ENCODE peak calls at places on chromosomes 4 and X, in seven cellular contexts. U, O, V, R, Y, N and D are unnamed samples.

GRCh38 chr4:56049428-56050212 is 100.9 kb downstream of the CEP135 start:
- DNase-seq in U (no peak), O (no peak), V (peak), R (peak), Y (no peak), N (no peak), D (peak)

GRCh38 chr4:2962614-2963184 is 507 bp downstream of the NOP14 start:
- DNase-seq in U (peak), O (no peak), V (no peak), R (no peak), Y (no peak), N (no peak), D (peak)

GRCh38 chrX:110327336-110327735 is 9.5 kb upstream of the AMMECR1 start:
- DNase-seq in U (no peak), O (no peak), V (no peak), R (no peak), Y (no peak), N (no peak), D (no peak)

GRCh38 chr4:72136429-72136828 is 104.6 kb downstream of the NPFFR2 start:
- DNase-seq in U (no peak), O (no peak), V (no peak), R (no peak), Y (no peak), N (no peak), D (no peak)

GRCh38 chr4:63379750-63380522 is 1029.3 kb downstream of the TECRL start:
- DNase-seq in U (no peak), O (no peak), V (no peak), R (no peak), Y (no peak), N (no peak), D (no peak)

GRCh38 chr4:135434936-135435335 is 1233.3 kb upstream of the PABPC4L start:
- DNase-seq in U (no peak), O (no peak), V (no peak), R (no peak), Y (no peak), N (no peak), D (no peak)

GRCh38 chr4:75908555-75908954 is 6.3 kb upstream of the PPEF2 start:
- DNase-seq in U (no peak), O (no peak), V (no peak), R (no peak), Y (no peak), N (no peak), D (no peak)

GRCh38 chrX:69161786-69162349 is 3.4 kb downstream of the PJA1 start:
- DNase-seq in U (no peak), O (no peak), V (no peak), R (no peak), Y (no peak), N (no peak), D (no peak)

GRCh38 chr4:186557486-186557885 is 2.1 kb upstream of the MTNR1A start:
- DNase-seq in U (no peak), O (no peak), V (no peak), R (no peak), Y (no peak), N (no peak), D (no peak)

GRCh38 chr4:113147498-113148231 is 98.2 kb downstream of the ANK2 start:
- DNase-seq in U (no peak), O (no peak), V (no peak), R (no peak), Y (no peak), N (no peak), D (no peak)

GRCh38 chrX:73214366-73215094 is at the start of gene NAP1L2:
- DNase-seq in U (peak), O (peak), V (peak), R (no peak), Y (no peak), N (peak), D (no peak)

GRCh38 chrX:49878128-49878833 is 1.0 kb upstream of the USP27X start:
- DNase-seq in U (peak), O (no peak), V (no peak), R (no peak), Y (no peak), N (no peak), D (no peak)

GRCh38 chrX:23749576-23749975 is 6.5 kb upstream of the ACOT9 start:
- DNase-seq in U (no peak), O (no peak), V (no peak), R (no peak), Y (no peak), N (no peak), D (no peak)

GRCh38 chr4:102981005-102981404 is 38.5 kb downstream of the SLC9B1 start:
- DNase-seq in U (no peak), O (no peak), V (no peak), R (no peak), Y (no peak), N (no peak), D (no peak)

GRCh38 chr4:26238782-26239647 is 81.8 kb upstream of the RBPJ start:
- DNase-seq in U (no peak), O (no peak), V (no peak), R (peak), Y (no peak), N (no peak), D (no peak)

GRCh38 chr4:107060388-107060787 is 24.3 kb upstream of the DKK2 start:
- DNase-seq in U (no peak), O (no peak), V (no peak), R (no peak), Y (no peak), N (no peak), D (no peak)

GRCh38 chr4:88573286-88573994 is 18.8 kb upstream of the HERC3 start:
- DNase-seq in U (no peak), O (no peak), V (no peak), R (no peak), Y (no peak), N (no peak), D (no peak)

GRCh38 chrX:109312757-109313156 is 169.1 kb downstream of the GUCY2F start:
- DNase-seq in U (no peak), O (no peak), V (no peak), R (no peak), Y (no peak), N (no peak), D (no peak)

GRCh38 chrX:153554519-153555167 is 37.2 kb downstream of the ATP2B3 start:
- DNase-seq in U (peak), O (peak), V (peak), R (peak), Y (no peak), N (peak), D (no peak)